ENCODE peak calls at places on chromosomes 11 and 22, in seven cellular contexts. U is CD8-positive, alpha-beta T cell; P is keratinocyte; B is fibroblast of lung; V is right lobe of liver; R is spleen; N is kidney epithelial cell. X is an unnamed sample.

GRCh38 chr22:35192121-35192918 is 65.0 kb upstream of the HMGXB4 start:
- DNase-seq in N (no peak), U (no peak), V (no peak), B (no peak), P (no peak), R (no peak), X (no peak)

GRCh38 chr11:11748706-11749365 is 92.9 kb upstream of the USP47 start:
- DNase-seq in N (no peak), B (peak), V (no peak), P (peak), U (no peak), R (no peak), X (no peak)

GRCh38 chr11:108221401-108221800 is 1.0 kb downstream of the NPAT start:
- DNase-seq in V (no peak), N (no peak), R (no peak), U (no peak), P (no peak), B (peak), X (no peak)

GRCh38 chr11:128437137-128437536 is 150.2 kb downstream of the ETS1 start:
- DNase-seq in R (no peak), B (peak), V (no peak), P (no peak), N (peak), U (no peak), X (peak)

GRCh38 chr11:127003260-127003981 is 2.9 kb upstream of the KIRREL3 start:
- DNase-seq in U (no peak), B (peak), R (no peak), P (no peak), V (peak), N (no peak), X (no peak)

GRCh38 chr11:126254819-126255218 is 13.9 kb downstream of the SRPRA start:
- DNase-seq in U (no peak), P (no peak), B (no peak), R (no peak), V (no peak), N (no peak), X (no peak)

GRCh38 chr22:33116846-33117547 is 58.8 kb upstream of the SYN3 start:
- DNase-seq in N (no peak), B (no peak), V (no peak), R (no peak), U (no peak), P (peak), X (no peak)

GRCh38 chr22:46681010-46681409 is 57.0 kb downstream of the CERK start:
- DNase-seq in P (no peak), B (no peak), U (no peak), N (no peak), V (no peak), R (no peak), X (no peak)

GRCh38 chr11:71489311-71490043 is 36.5 kb downstream of the NADSYN1 start:
- DNase-seq in V (peak), B (peak), N (peak), R (no peak), P (no peak), U (no peak), X (no peak)

GRCh38 chr11:67576742-67577475 is 6.7 kb upstream of the GSTP1 start:
- DNase-seq in U (no peak), V (no peak), N (no peak), P (no peak), B (no peak), R (no peak), X (no peak)

GRCh38 chr11:6771926-6772898 is at the start of gene OR2AG2:
- DNase-seq in P (no peak), B (no peak), R (no peak), V (no peak), N (no peak), U (no peak), X (no peak)

GRCh38 chr22:27433585-27434190 is 367.9 kb downstream of the MN1 start:
- DNase-seq in N (no peak), U (no peak), P (no peak), B (no peak), V (no peak), R (no peak), X (no peak)
- TF ChIP-seq CTCF in N (no peak), U (no peak), P (no peak), B (no peak), V (no peak), R (no peak), X (no peak)

GRCh38 chr11:86578727-86579405 is 93.5 kb downstream of the ME3 start:
- DNase-seq in U (no peak), V (no peak), B (no peak), R (no peak), N (no peak), P (no peak), X (no peak)
- H3K4me3 ChIP-seq in U (no peak), V (no peak), B (no peak), R (no peak), N (no peak), P (no peak), X (no peak)

DNA sequence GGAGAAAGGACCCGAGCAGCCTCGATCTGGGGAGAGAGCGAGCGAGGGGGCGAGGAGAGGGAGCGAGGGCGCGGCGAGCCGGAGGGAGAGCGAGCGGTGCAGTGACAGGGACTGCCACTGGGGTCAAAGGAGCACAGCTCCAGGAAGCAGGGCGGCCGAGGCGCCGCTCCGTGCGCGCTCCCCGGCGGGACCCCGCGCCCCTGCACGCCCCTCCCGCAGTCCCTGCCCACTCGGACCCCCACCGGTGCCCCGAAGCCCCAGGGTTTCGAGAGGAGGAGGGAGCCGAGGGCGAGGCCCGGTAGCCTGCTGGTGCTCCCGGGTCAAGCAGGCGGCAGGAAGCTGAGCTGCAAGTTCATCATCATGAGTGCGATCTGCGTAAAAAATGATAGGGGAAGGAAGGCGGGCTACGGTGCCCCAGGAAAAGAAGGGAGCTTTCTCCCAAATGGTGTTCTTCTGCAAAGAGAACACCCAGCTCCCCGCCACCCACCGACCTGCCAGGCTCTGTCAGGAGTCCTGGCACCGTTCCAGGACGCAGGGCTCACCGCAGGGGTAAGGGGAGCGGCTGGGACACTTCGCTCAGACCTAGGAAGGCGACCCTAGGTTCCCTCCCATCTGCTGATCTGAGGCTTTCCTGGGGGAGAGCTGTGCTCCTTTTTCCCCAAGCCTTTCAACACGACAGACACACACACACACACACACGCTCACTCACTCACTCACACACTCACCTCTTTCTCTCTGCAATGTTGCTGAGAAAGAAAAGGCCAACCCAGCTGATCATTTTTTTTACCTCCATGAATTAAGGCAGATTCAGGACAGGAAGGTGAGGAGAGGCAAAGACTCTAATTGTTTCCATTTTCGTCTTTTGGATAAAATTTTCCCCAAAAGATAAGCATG is at the start of gene MPPED2:
- DNase-seq in U (no peak), P (no peak), B (no peak), R (peak), N (no peak), V (peak), X (no peak)
- TF ChIP-seq CTCF in U (no peak), P (no peak), B (peak), R (peak), N (no peak), V (peak), X (no peak)

DNA sequence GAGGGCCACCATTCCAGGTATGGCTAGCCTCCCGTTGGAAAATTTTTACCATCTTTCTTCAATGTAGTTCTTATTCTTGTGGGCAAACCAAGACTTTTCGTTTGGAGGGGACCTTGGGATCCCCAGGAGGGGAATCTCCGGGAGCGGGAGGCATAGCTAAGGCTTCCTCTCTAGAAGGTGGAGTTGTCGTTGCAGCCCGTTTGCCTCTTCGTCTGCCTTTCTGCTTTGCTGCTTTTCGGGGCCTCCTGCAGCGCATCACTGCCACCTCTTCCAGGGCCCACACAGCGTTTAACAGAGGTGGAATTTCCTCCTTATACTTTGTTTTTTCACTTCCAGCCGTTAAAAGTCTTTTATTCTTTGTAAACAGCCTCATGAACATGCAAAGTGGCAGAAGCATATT is 3.5 kb upstream of the IFITM3 start:
- DNase-seq in U (no peak), P (no peak), N (no peak), B (no peak), V (no peak), R (peak), X (no peak)
- H3K4me3 ChIP-seq in U (no peak), P (no peak), N (no peak), B (no peak), V (no peak), R (no peak), X (no peak)

GRCh38 chr22:38859581-38860290 is 12.3 kb downstream of the CBX6 start:
- DNase-seq in R (no peak), V (no peak), B (no peak), P (no peak), N (no peak), U (no peak), X (no peak)

GRCh38 chr22:38862375-38863329 is 9.4 kb downstream of the CBX6 start:
- DNase-seq in N (no peak), U (no peak), P (no peak), B (peak), R (no peak), V (peak), X (no peak)

GRCh38 chr22:38861927-38862326 is 10.1 kb downstream of the CBX6 start:
- DNase-seq in P (no peak), B (no peak), N (no peak), V (no peak), R (no peak), U (no peak), X (no peak)

GRCh38 chr22:38860291-38861169 is 11.5 kb downstream of the CBX6 start:
- DNase-seq in U (no peak), B (no peak), P (no peak), N (no peak), V (no peak), R (no peak), X (no peak)

GRCh38 chr22:38861170-38861874 is 10.7 kb downstream of the CBX6 start:
- DNase-seq in N (no peak), U (no peak), P (no peak), V (no peak), R (no peak), B (no peak), X (no peak)
- TF ChIP-seq CTCF in N (peak), U (no peak), P (peak), V (no peak), R (no peak), B (peak), X (peak)